ENCODE peak calls at places on chromosome 11, in four cellular contexts. M, I, G and Z are unnamed samples.

GRCh38 chr11:47184711-47185304 is 1.4 kb downstream of the PACSIN3 start:
- DNase-seq in I (peak), M (no peak), G (no peak), Z (no peak)

GRCh38 chr11:33475999-33476398 is 218.8 kb downstream of the HIPK3 start:
- DNase-seq in G (peak), I (no peak), M (no peak), Z (no peak)

GRCh38 chr11:61082161-61082870 is 20.0 kb upstream of the CD5 start:
- DNase-seq in M (no peak), I (peak), G (no peak), Z (no peak)

GRCh38 chr11:36478700-36479329 is 31.3 kb downstream of the TRAF6 start:
- DNase-seq in M (peak), G (peak), I (no peak), Z (no peak)

GRCh38 chr11:45537617-45538016 is 127.8 kb downstream of the CHST1 start:
- DNase-seq in G (no peak), M (no peak), I (no peak), Z (no peak)

GRCh38 chr11:11163669-11164377 is 189.2 kb downstream of the CSNK2A3 start:
- DNase-seq in M (no peak), I (no peak), G (no peak), Z (no peak)

GRCh38 chr11:124676386-124676785 is 2.7 kb downstream of the SPA17 start:
- DNase-seq in I (peak), G (peak), M (peak), Z (no peak)

GRCh38 chr11:114159802-114160588 is 100.5 kb downstream of the ZBTB16 start:
- DNase-seq in M (peak), I (peak), G (peak), Z (peak)

GRCh38 chr11:43197357-43197756 is 114.4 kb upstream of the API5 start:
- DNase-seq in M (no peak), G (no peak), I (no peak), Z (no peak)

GRCh38 chr11:68924073-68924925 is 20.6 kb downstream of the IGHMBP2 start:
- DNase-seq in I (peak), M (no peak), G (peak), Z (no peak)

GRCh38 chr11:123183391-123184099 is 11.5 kb downstream of the CLMP start:
- DNase-seq in G (peak), M (no peak), I (no peak), Z (no peak)

GRCh38 chr11:125401746-125402145 is 94.3 kb downstream of the FEZ1 start:
- DNase-seq in M (no peak), G (no peak), I (no peak), Z (no peak)

GRCh38 chr11:121841487-121842167 is 274.4 kb downstream of the BLID start:
- DNase-seq in I (no peak), M (peak), G (peak), Z (no peak)

GRCh38 chr11:73578786-73579185 is 19.1 kb downstream of the FAM168A start:
- DNase-seq in M (no peak), G (peak), I (no peak), Z (no peak)

GRCh38 chr11:99693941-99694492 is 673.3 kb downstream of the CNTN5 start:
- DNase-seq in I (no peak), G (peak), M (no peak), Z (no peak)

GRCh38 chr11:134659882-134660281 is 247.8 kb upstream of the B3GAT1 start:
- DNase-seq in G (no peak), I (peak), M (no peak), Z (no peak)

GRCh38 chr11:23555085-23555484 is 694.8 kb upstream of the CCDC179 start:
- DNase-seq in I (no peak), M (peak), G (peak), Z (no peak)

GRCh38 chr11:119791701-119792151 is 62.7 kb upstream of the NECTIN1 start:
- DNase-seq in I (peak), M (no peak), G (peak), Z (no peak)

GRCh38 chr11:11968511-11969280 is 39.7 kb downstream of the DKK3 start:
- DNase-seq in G (peak), I (no peak), M (peak), Z (no peak)

GRCh38 chr11:1654388-1655167 is 25.0 kb downstream of the KRTAP5-5 start:
- DNase-seq in G (no peak), M (no peak), I (peak), Z (no peak)

GRCh38 chr11:13294178-13294577 is 16.6 kb downstream of the BMAL1 start:
- DNase-seq in M (no peak), I (no peak), G (no peak), Z (no peak)

GRCh38 chr11:31690041-31690440 is 121.1 kb downstream of the PAX6 start:
- DNase-seq in M (no peak), I (no peak), G (peak), Z (no peak)

GRCh38 chr11:86068138-86068861 is 584 bp downstream of the PICALM start:
- DNase-seq in M (no peak), I (peak), G (no peak), Z (peak)

GRCh38 chr11:78809931-78810481 is 235.3 kb upstream of the NARS2 start:
- DNase-seq in M (peak), I (no peak), G (no peak), Z (no peak)

GRCh38 chr11:7165911-7166310 is 77.1 kb downstream of the RBMXL2 start:
- DNase-seq in G (no peak), M (no peak), I (no peak), Z (no peak)

GRCh38 chr11:91513734-91514133 is 710.9 kb upstream of the FAT3 start:
- DNase-seq in M (no peak), G (no peak), I (no peak), Z (no peak)

GRCh38 chr11:11984563-11984962 is 23.9 kb downstream of the DKK3 start:
- DNase-seq in M (no peak), G (no peak), I (no peak), Z (no peak)

GRCh38 chr11:11149671-11150459 is 203.2 kb downstream of the CSNK2A3 start:
- DNase-seq in M (no peak), I (no peak), G (no peak), Z (no peak)

GRCh38 chr11:74877132-74877531 is 71.8 kb downstream of the XRRA1 start:
- DNase-seq in M (no peak), I (no peak), G (no peak), Z (no peak)

GRCh38 chr11:70755410-70756158 is 357.3 kb downstream of the CTTN start:
- DNase-seq in G (peak), M (peak), I (peak), Z (peak)

GRCh38 chr11:27290261-27290660 is 72.8 kb downstream of the CCDC34 start:
- DNase-seq in M (no peak), G (no peak), I (no peak), Z (no peak)

GRCh38 chr11:120655589-120655988 is 144.0 kb downstream of the GRIK4 start:
- DNase-seq in G (no peak), I (no peak), M (no peak), Z (no peak)

GRCh38 chr11:64653388-64653973 is 62.5 kb downstream of the SLC22A12 start:
- DNase-seq in I (no peak), M (no peak), G (no peak), Z (no peak)

GRCh38 chr11:2698386-2699184 is 1.2 kb downstream of the KCNQ1OT1 start:
- DNase-seq in G (no peak), I (peak), M (no peak), Z (no peak)

DNA sequence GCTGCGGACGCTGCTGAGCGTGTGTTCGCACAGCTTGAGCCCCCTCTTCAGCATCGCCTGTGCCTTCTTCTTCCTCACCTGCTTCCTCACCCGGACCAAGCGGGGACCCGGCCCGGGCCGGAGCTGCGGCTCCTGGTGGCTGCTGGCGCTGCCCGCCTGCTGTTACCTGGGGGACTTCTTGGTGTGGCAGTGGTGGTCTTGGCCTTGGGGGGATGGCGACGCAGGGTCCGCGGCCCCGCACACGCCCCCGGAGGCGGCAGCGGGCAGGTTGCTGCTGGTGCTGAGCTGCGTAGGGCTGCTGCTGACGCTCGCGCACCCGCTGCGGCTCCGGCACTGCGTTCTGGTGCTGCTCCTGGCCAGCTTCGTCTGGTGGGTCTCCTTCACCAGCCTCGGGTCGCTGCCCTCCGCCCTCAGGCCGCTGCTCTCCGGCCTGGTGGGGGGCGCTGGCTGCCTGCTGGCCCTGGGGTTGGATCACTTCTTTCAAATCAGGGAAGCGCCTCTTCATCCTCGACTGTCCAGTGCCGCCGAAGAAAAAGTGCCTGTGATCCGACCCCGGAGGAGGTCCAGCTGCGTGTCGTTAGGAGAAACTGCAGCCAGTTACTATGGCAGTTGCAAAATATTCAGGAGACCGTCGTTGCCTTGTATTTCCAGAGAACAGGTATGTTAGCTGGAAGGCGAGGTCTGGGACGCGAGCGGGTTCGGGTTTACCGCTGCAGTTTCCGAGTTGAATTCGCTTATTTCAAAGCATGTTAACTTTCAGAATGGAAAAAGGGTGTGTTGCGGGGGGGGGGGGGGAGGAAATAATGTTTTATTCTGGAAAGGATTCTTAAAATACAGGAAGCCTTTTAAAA is 1.0 kb downstream of the PDE3B start:
- DNase-seq in G (peak), M (no peak), I (peak), Z (peak)
- TF ChIP-seq CTCF in G (peak), M (no peak), I (no peak), Z (no peak)

DNA sequence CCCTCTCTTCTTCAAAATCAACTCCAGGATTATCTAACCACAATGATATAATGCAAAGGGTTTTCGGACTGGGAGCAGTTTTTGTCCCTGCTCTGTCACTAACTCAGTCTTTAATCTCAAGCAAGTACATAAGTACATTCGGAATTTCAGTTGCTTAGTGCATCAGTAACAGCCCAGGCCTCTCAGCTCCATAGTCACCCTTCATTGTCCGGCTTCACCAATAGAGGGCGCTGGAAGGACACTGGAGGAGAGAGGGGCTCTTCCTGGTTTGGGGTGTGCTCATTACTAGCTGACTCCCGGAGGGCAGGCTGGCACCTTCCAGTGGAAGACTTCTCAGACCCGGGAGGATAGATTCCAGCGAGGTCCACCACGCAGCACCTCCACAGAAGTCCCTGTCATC is 90.4 kb upstream of the PDGFD start:
- DNase-seq in I (no peak), M (peak), G (peak), Z (peak)
- TF ChIP-seq CTCF in I (no peak), M (peak), G (no peak), Z (peak)

GRCh38 chr11:34910817-34911216 is 5.4 kb downstream of the APIP start:
- DNase-seq in M (no peak), G (no peak), I (no peak), Z (peak)

GRCh38 chr11:34909435-34909834 is 6.7 kb downstream of the APIP start:
- DNase-seq in G (no peak), M (no peak), I (no peak), Z (no peak)

GRCh38 chr11:34905666-34906065 is 10.5 kb downstream of the APIP start:
- DNase-seq in M (no peak), I (no peak), G (no peak), Z (no peak)

GRCh38 chr11:34909955-34910354 is 6.2 kb downstream of the APIP start:
- DNase-seq in I (no peak), G (no peak), M (no peak), Z (no peak)

DNA sequence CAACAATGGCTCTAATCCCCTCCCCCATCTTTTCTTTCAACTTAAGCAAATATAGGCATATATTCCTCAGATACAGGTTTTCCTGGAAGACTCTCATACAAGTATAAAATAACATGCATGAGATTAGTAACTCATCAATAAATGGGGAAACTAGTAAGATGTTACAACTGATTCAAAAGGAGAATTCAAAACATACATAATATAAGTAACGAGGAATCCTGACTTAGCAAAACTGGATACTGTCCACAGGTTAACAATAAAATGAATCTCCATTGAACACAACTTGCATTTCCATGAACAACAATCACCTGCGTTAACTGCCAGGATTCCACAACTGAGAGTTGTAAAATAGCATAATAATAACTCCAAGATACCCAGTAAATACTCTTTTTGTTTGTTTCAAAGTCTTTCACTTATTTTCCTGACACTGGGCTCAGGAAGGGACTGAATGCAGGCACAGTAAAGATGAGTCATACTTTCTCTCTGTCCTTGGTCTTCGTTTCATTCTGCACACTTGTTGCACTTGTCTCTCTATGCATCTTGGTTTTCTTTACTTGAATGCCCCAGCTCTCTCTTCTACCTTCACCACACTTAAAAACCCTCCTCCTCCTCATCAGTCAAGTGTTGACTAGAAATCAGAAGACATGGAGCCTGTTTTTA is 8.1 kb downstream of the APIP start:
- DNase-seq in M (no peak), G (no peak), I (no peak), Z (peak)
- TF ChIP-seq CTCF in M (no peak), G (no peak), I (no peak), Z (no peak)

GRCh38 chr11:117144477-117145392 is 648 bp downstream of the PAFAH1B2 start:
- DNase-seq in M (peak), I (peak), G (peak), Z (peak)

GRCh38 chr11:117146521-117146920 is 2.4 kb downstream of the PAFAH1B2 start:
- DNase-seq in M (no peak), I (no peak), G (peak), Z (no peak)

GRCh38 chr11:117143390-117143789 is 697 bp upstream of the PAFAH1B2 start:
- DNase-seq in I (peak), M (peak), G (peak), Z (peak)

GRCh38 chr11:117143871-117144476 is at the start of gene PAFAH1B2:
- DNase-seq in I (peak), G (peak), M (peak), Z (peak)

GRCh38 chr11:117145393-117145761 is 1.3 kb downstream of the PAFAH1B2 start:
- DNase-seq in G (peak), M (no peak), I (no peak), Z (peak)
- TF ChIP-seq CTCF in G (peak), M (peak), I (no peak), Z (no peak)

GRCh38 chr11:58742981-58743880 is 11.5 kb upstream of the GLYAT start:
- DNase-seq in I (no peak), G (no peak), M (no peak), Z (no peak)
- TF ChIP-seq CTCF in I (no peak), G (peak), M (peak), Z (no peak)